ENCODE peak calls at places on chromosome 1, in five cellular contexts. F is body of pancreas, G is fibroblast of pulmonary artery, X is endothelial cell, T is neural crest cell. C is an unnamed sample.

GRCh38 chr1:95004013-95004412 is 68.7 kb downstream of the ALG14 start:
- DNase-seq in T (no peak), X (no peak), G (no peak), F (no peak), C (no peak)

GRCh38 chr1:84688461-84689061 is 1.7 kb downstream of the SSX2IP start:
- DNase-seq in G (peak), T (no peak), X (no peak), F (no peak), C (peak)

GRCh38 chr1:21680918-21681317 is 11.8 kb upstream of the RAP1GAP start:
- DNase-seq in G (no peak), F (no peak), T (no peak), X (no peak), C (no peak)

GRCh38 chr1:13517193-13517812 is 3.5 kb upstream of the LRRC38 start:
- DNase-seq in G (peak), X (peak), F (no peak), T (peak), C (no peak)

GRCh38 chr1:110673197-110673701 is 1.5 kb downstream of the KCNA3 start:
- DNase-seq in G (no peak), X (no peak), T (no peak), F (no peak), C (no peak)

GRCh38 chr1:160284220-160284781 is 632 bp downstream of the PEX19 start:
- DNase-seq in F (no peak), X (peak), T (peak), G (peak), C (peak)

GRCh38 chr1:179599623-179600249 is 8.1 kb downstream of the TDRD5 start:
- DNase-seq in X (peak), T (peak), G (peak), F (no peak), C (peak)

GRCh38 chr1:97144527-97144926 is 422.9 kb downstream of the PTBP2 start:
- DNase-seq in X (no peak), G (peak), F (no peak), T (no peak), C (peak)

GRCh38 chr1:231523816-231524215 is 4.7 kb upstream of the TSNAX start:
- DNase-seq in X (no peak), G (no peak), T (no peak), F (no peak), C (no peak)

GRCh38 chr1:203571661-203572060 is 55.0 kb upstream of the ATP2B4 start:
- DNase-seq in G (no peak), X (no peak), F (no peak), T (no peak), C (no peak)

GRCh38 chr1:60222492-60223369 is 149.2 kb upstream of the C1orf87 start:
- DNase-seq in F (no peak), X (no peak), G (no peak), T (no peak), C (no peak)

GRCh38 chr1:162230096-162230495 is 146.6 kb downstream of the SPATA46 start:
- DNase-seq in F (peak), G (peak), X (peak), T (no peak), C (peak)

GRCh38 chr1:196381544-196381943 is 226.7 kb downstream of the KCNT2 start:
- DNase-seq in F (no peak), T (no peak), X (no peak), G (no peak), C (no peak)

GRCh38 chr1:19650416-19651140 is 6.5 kb downstream of the NBL1 start:
- DNase-seq in G (no peak), T (no peak), F (no peak), X (no peak), C (no peak)

GRCh38 chr1:42797414-42797813 is 12.6 kb downstream of the TMEM269 start:
- DNase-seq in X (no peak), F (no peak), T (no peak), G (no peak), C (no peak)

GRCh38 chr1:225250432-225250831 is 177.4 kb downstream of the LBR start:
- DNase-seq in T (no peak), F (no peak), G (no peak), X (no peak), C (no peak)

GRCh38 chr1:116330846-116331245 is 42.2 kb upstream of the ATP1A1 start:
- DNase-seq in G (no peak), T (no peak), X (no peak), F (no peak), C (no peak)

GRCh38 chr1:54798769-54799641 is 2.1 kb downstream of the TTC22 start:
- DNase-seq in X (no peak), T (no peak), F (no peak), G (peak), C (peak)

GRCh38 chr1:14142397-14143095 is 442.6 kb downstream of the PRDM2 start:
- DNase-seq in T (no peak), G (no peak), F (no peak), X (no peak), C (peak)

GRCh38 chr1:110846861-110847260 is 26.1 kb upstream of the CD53 start:
- DNase-seq in X (no peak), G (no peak), T (no peak), F (no peak), C (no peak)

GRCh38 chr1:159214149-159214760 is 9.6 kb downstream of the ACKR1 start:
- DNase-seq in G (peak), F (peak), X (peak), T (peak), C (peak)

GRCh38 chr1:10338611-10339010 is 60.3 kb upstream of the PGD start:
- DNase-seq in F (no peak), G (no peak), T (no peak), X (no peak), C (no peak)

GRCh38 chr1:179229214-179230140 is at the start of gene ABL2:
- DNase-seq in T (peak), G (no peak), X (peak), F (peak), C (peak)

GRCh38 chr1:39182804-39183203 is 21.7 kb upstream of the MACF1 start:
- DNase-seq in G (no peak), F (no peak), T (no peak), X (no peak), C (no peak)

GRCh38 chr1:54934869-54935268 is 45.6 kb upstream of the TMEM61 start:
- DNase-seq in T (no peak), F (no peak), X (no peak), G (peak), C (no peak)

GRCh38 chr1:97337250-97338030 is 583.4 kb downstream of the DPYD start:
- DNase-seq in T (no peak), F (no peak), G (peak), X (no peak), C (no peak)

GRCh38 chr1:205961970-205962820 is 18.9 kb upstream of the SLC26A9 start:
- DNase-seq in X (no peak), G (peak), F (no peak), T (no peak), C (peak)

GRCh38 chr1:68011786-68012375 is 38.5 kb downstream of the DIRAS3 start:
- DNase-seq in T (no peak), F (no peak), G (peak), X (no peak), C (peak)

GRCh38 chr1:201539561-201540404 is 856 bp downstream of the NAV1 start:
- DNase-seq in F (no peak), T (peak), X (peak), G (peak), C (no peak)

GRCh38 chr1:44652445-44653106 is 21.7 kb downstream of the TMEM53 start:
- DNase-seq in G (peak), F (peak), X (peak), T (peak), C (peak)

GRCh38 chr1:223105568-223105967 is 37.5 kb downstream of the TLR5 start:
- DNase-seq in X (no peak), F (no peak), G (no peak), T (no peak), C (no peak)

GRCh38 chr1:212181015-212181891 is 104.0 kb upstream of the PPP2R5A start:
- DNase-seq in X (no peak), T (no peak), F (no peak), G (no peak), C (no peak)

GRCh38 chr1:182389619-182390047 is 2.0 kb downstream of the GLUL start:
- DNase-seq in X (no peak), T (no peak), G (no peak), F (peak), C (peak)

GRCh38 chr1:66553846-66554245 is 19.9 kb downstream of the SGIP1 start:
- DNase-seq in F (no peak), T (no peak), G (no peak), X (no peak), C (no peak)

GRCh38 chr1:54972436-54972835 is 8.0 kb upstream of the TMEM61 start:
- DNase-seq in X (no peak), F (no peak), G (no peak), T (no peak), C (no peak)

GRCh38 chr1:27416387-27417111 is 24.1 kb downstream of the GPR3 start:
- DNase-seq in X (peak), F (no peak), T (no peak), G (peak), C (peak)

GRCh38 chr1:240122639-240123604 is 31.2 kb downstream of the FMN2 start:
- DNase-seq in X (no peak), F (peak), G (no peak), T (no peak), C (no peak)

GRCh38 chr1:32486463-32487113 is 21.7 kb downstream of the ZBTB8B start:
- DNase-seq in T (no peak), F (no peak), X (no peak), G (no peak), C (no peak)

GRCh38 chr1:53393325-53393792 is 65.5 kb upstream of the LRP8 start:
- DNase-seq in G (peak), X (peak), F (peak), T (peak), C (peak)

GRCh38 chr1:172146149-172146850 is 274.2 kb upstream of the C1orf105 start:
- DNase-seq in T (no peak), X (no peak), F (no peak), G (peak), C (peak)

GRCh38 chr1:11751087-11751486 is 10.9 kb upstream of the C1orf167 start:
- DNase-seq in X (no peak), T (no peak), F (no peak), G (no peak), C (no peak)

GRCh38 chr1:11748294-11749202 is 12.6 kb downstream of the AGTRAP start:
- DNase-seq in T (no peak), X (no peak), F (no peak), G (no peak), C (no peak)

GRCh38 chr1:11746795-11747487 is 11.0 kb downstream of the AGTRAP start:
- DNase-seq in G (no peak), T (no peak), X (no peak), F (peak), C (no peak)

GRCh38 chr1:11749996-11750395 is 12.0 kb upstream of the C1orf167 start:
- DNase-seq in F (no peak), T (no peak), X (no peak), G (no peak), C (no peak)

GRCh38 chr1:11749203-11749689 is 12.7 kb upstream of the C1orf167 start:
- DNase-seq in T (no peak), X (peak), F (no peak), G (peak), C (peak)
- TF ChIP-seq CTCF in T (peak), X (no peak), F (no peak), G (peak), C (peak)

GRCh38 chr1:25239681-25240541 is 7.3 kb downstream of the RSRP1 start:
- DNase-seq in G (peak), F (peak), X (peak), T (peak), C (peak)
- TF ChIP-seq CTCF in G (peak), F (peak), X (peak), T (peak), C (peak)

DNA sequence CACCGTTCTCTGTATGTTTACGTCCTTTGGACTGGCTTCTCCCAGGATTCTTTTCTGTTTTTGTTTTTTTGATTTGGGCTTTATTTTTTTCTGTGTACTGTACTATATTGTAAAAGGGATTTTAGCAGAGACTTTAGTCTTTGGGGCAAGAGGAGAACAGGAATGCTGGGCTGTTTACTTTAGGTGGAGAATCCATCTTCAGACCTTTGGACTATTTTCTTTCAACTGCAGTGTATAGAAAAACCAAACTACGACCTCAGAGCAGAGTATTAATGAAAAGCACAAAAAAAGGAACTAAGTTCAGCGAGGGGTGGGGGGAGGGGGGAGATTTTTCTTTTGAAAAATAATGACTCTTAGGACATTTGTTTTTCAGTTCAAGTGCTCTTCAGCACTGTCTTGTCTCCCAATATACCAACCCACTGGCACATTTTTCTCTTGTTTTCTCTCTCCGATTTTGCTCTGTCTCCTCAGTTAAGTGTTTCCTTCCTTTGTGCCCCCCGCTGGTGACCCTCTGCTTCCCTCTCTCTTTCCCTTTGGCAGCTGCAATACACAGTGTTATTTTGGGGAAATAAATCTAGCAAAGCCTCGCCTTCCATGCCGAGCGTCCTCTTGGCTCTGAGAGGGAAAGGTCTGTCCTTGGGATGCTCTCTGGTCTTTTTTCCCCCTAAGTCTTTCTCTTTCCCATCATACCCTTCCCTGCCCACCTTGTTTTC is 44.9 kb downstream of the ACP6 start:
- DNase-seq in T (no peak), G (no peak), F (no peak), X (no peak), C (no peak)
- TF ChIP-seq CTCF in T (no peak), G (no peak), F (no peak), X (peak), C (no peak)

DNA sequence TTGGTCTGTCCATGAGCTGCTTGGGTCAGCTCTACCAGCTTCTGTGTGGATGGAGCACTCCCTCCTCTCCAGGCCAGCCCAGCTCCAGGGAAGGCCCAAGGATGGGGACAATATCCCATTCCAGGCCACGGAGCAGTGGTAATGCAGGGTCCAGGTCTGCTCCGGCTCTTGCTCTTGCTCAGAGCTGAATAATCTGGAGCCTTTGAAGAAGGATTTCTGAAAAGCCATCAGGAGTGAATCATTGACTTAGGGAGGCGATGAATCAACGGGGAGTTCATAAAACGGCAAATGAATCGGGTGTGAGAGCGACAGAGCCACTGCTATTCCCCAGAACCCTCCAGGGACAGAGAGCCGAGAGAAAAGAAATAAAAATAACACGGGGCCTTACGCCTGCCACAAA is 7.8 kb downstream of the POU3F1 start:
- DNase-seq in F (no peak), X (no peak), T (no peak), G (no peak), C (peak)
- TF ChIP-seq CTCF in F (no peak), X (no peak), T (no peak), G (no peak), C (no peak)

GRCh38 chr1:80931178-80931577 is 869.6 kb upstream of the ADGRL2 start:
- DNase-seq in F (no peak), X (no peak), T (no peak), G (no peak), C (no peak)

GRCh38 chr1:80925130-80925780 is 875.5 kb upstream of the ADGRL2 start:
- DNase-seq in G (no peak), X (no peak), F (no peak), T (no peak), C (no peak)

GRCh38 chr1:80924290-80924689 is 876.4 kb upstream of the ADGRL2 start:
- DNase-seq in G (no peak), T (no peak), X (no peak), F (no peak), C (no peak)

GRCh38 chr1:80929868-80930508 is 870.7 kb upstream of the ADGRL2 start:
- DNase-seq in X (no peak), F (no peak), G (no peak), T (no peak), C (no peak)
- TF ChIP-seq CTCF in X (no peak), F (no peak), G (no peak), T (no peak), C (no peak)

C was measured in MCF 10A.